ENCODE peak calls at places on chromosomes 16 and 17, in seven cellular contexts. One of them, this sample, is unnamed.

GRCh38 chr17:40218740-40219072 is 398 bp upstream of the WIPF2 start:
- DNase-seq in sigmoid colon: peak; percentile 89
- DNase-seq in uterus: peak; percentile 63
- DNase-seq in glutamatergic neuron: peak; percentile 54
- DNase-seq in Calu3: peak; percentile 91
- DNase-seq in cardiac fibroblast: peak; percentile 88
- DNase-seq in endothelial cell: peak; percentile 66
- DNase-seq in this sample: peak; percentile 67

GRCh38 chr16:49544828-49545227 is 171.2 kb downstream of the C16orf78 start:
- DNase-seq in Calu3: no peak
- DNase-seq in sigmoid colon: no peak
- DNase-seq in endothelial cell: no peak
- DNase-seq in uterus: no peak
- DNase-seq in glutamatergic neuron: no peak
- DNase-seq in cardiac fibroblast: no peak
- DNase-seq in this sample: no peak

GRCh38 chr17:45171338-45172231 is 9.9 kb downstream of the HEXIM2 start:
- DNase-seq in endothelial cell: no peak
- DNase-seq in cardiac fibroblast: no peak
- DNase-seq in glutamatergic neuron: peak; percentile 29
- DNase-seq in Calu3: peak; percentile 89
- DNase-seq in uterus: peak; percentile 39
- DNase-seq in sigmoid colon: peak; percentile 80
- DNase-seq in this sample: peak; percentile 92

GRCh38 chr16:73206306-73206705 is 158.4 kb upstream of the ZFHX3 start:
- DNase-seq in uterus: no peak
- DNase-seq in Calu3: no peak
- DNase-seq in sigmoid colon: no peak
- DNase-seq in cardiac fibroblast: no peak
- DNase-seq in endothelial cell: no peak
- DNase-seq in glutamatergic neuron: no peak
- DNase-seq in this sample: no peak

GRCh38 chr17:82531431-82531881 is 11.9 kb downstream of the FOXK2 start:
- DNase-seq in glutamatergic neuron: no peak
- DNase-seq in Calu3: no peak
- DNase-seq in uterus: no peak
- DNase-seq in sigmoid colon: no peak
- DNase-seq in endothelial cell: no peak
- DNase-seq in cardiac fibroblast: peak; percentile 82
- DNase-seq in this sample: peak; percentile 51

GRCh38 chr16:9658586-9658985 is 523.6 kb downstream of the GRIN2A start:
- DNase-seq in glutamatergic neuron: no peak
- DNase-seq in cardiac fibroblast: no peak
- DNase-seq in uterus: no peak
- DNase-seq in sigmoid colon: no peak
- DNase-seq in Calu3: no peak
- DNase-seq in endothelial cell: no peak
- DNase-seq in this sample: no peak

GRCh38 chr17:48791128-48792032 is 25.6 kb downstream of the TTLL6 start:
- DNase-seq in glutamatergic neuron: peak; percentile 70
- DNase-seq in sigmoid colon: peak; percentile 86
- DNase-seq in Calu3: peak; percentile 95
- DNase-seq in cardiac fibroblast: peak; percentile 87
- DNase-seq in uterus: peak; percentile 65
- DNase-seq in endothelial cell: peak; percentile 80
- DNase-seq in this sample: peak; percentile 86

GRCh38 chr17:58643147-58643546 is 48.7 kb downstream of the TEX14 start:
- DNase-seq in glutamatergic neuron: no peak
- DNase-seq in sigmoid colon: no peak
- DNase-seq in cardiac fibroblast: peak; percentile 78
- DNase-seq in endothelial cell: no peak
- DNase-seq in uterus: no peak
- DNase-seq in Calu3: no peak
- DNase-seq in this sample: no peak

DNA sequence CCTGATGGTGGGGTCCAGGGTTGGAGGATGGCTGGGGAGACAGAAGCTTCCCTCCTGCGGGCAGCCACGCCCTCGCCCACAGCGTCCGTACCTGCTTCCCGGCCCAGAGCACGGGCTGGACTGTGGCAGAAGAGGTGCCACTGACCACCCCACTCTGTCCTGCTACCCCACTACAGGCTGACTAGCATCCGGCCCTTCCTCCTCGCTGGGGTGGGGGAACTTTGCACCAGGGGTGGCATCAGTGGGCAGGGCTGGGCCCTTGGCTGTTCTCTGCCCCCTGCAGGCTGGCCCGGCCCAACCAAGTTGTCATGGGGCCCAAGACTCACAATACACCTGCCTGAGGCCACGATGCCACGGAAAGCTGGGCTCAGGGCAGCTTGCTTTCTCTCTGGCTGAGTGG is 73.0 kb downstream of the KLHDC4 start:
- DNase-seq in sigmoid colon: no peak
- DNase-seq in Calu3: peak; percentile 24
- DNase-seq in glutamatergic neuron: no peak
- DNase-seq in cardiac fibroblast: no peak
- DNase-seq in uterus: no peak
- DNase-seq in endothelial cell: no peak
- DNase-seq in this sample: no peak
- TF ChIP-seq CTCF in sigmoid colon: no peak
- TF ChIP-seq CTCF in Calu3: no peak
- TF ChIP-seq CTCF in glutamatergic neuron: no peak
- TF ChIP-seq CTCF in cardiac fibroblast: no peak
- TF ChIP-seq CTCF in uterus: no peak
- TF ChIP-seq CTCF in endothelial cell: no peak
- TF ChIP-seq CTCF in this sample: no peak

DNA sequence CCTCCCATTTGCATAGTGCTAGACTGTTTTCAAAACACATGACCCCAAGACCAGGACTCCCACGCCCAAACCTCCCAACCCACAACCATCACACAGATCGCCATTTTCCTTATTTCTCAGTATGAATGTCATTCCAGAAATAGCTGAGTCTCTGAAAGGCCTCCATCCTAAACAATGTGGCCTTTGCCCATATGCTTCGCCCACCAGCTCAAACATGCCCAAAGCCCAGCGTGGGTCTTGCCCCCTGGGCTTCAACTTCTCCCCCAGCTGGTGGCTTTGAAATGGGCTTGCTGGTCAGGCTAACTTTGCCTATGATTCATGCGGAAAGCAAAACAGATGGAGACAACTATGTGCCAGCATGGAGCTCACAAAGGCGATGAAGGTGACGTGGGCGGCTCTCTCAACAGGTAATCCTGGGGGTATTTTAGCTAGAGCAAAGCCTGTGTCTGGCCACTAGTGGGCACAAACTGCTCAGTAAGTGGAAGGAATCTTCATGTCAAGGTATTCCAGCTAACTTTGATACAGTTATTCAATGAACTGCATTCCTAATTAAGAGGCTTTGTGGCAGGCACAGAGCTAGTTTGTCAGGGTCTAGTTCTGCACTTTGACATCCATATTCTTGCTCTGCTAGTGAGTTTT is 17.1 kb downstream of the PMP22 start:
- DNase-seq in sigmoid colon: no peak
- DNase-seq in glutamatergic neuron: no peak
- DNase-seq in uterus: no peak
- DNase-seq in cardiac fibroblast: no peak
- DNase-seq in endothelial cell: no peak
- DNase-seq in Calu3: no peak
- DNase-seq in this sample: peak; percentile 35
- TF ChIP-seq CTCF in sigmoid colon: no peak
- TF ChIP-seq CTCF in glutamatergic neuron: peak; percentile 18
- TF ChIP-seq CTCF in uterus: no peak
- TF ChIP-seq CTCF in cardiac fibroblast: peak; percentile 38
- TF ChIP-seq CTCF in endothelial cell: peak; percentile 30
- TF ChIP-seq CTCF in Calu3: no peak
- TF ChIP-seq CTCF in this sample: peak; percentile 38

GRCh38 chr16:87702325-87702811 is 63.4 kb downstream of the KLHDC4 start:
- DNase-seq in cardiac fibroblast: peak; percentile 52
- DNase-seq in glutamatergic neuron: peak; percentile 80
- DNase-seq in Calu3: no peak
- DNase-seq in uterus: no peak
- DNase-seq in endothelial cell: peak; percentile 73
- DNase-seq in sigmoid colon: no peak
- DNase-seq in this sample: no peak
- TF ChIP-seq CTCF in cardiac fibroblast: peak; percentile 73
- TF ChIP-seq CTCF in glutamatergic neuron: peak; percentile 67
- TF ChIP-seq CTCF in Calu3: peak; percentile 51
- TF ChIP-seq CTCF in uterus: peak; percentile 22
- TF ChIP-seq CTCF in endothelial cell: peak; percentile 43
- TF ChIP-seq CTCF in sigmoid colon: no peak
- TF ChIP-seq CTCF in this sample: peak; percentile 9

GRCh38 chr17:76683921-76684745 is 26.6 kb downstream of the MXRA7 start:
- DNase-seq in endothelial cell: no peak
- DNase-seq in glutamatergic neuron: no peak
- DNase-seq in Calu3: no peak
- DNase-seq in sigmoid colon: no peak
- DNase-seq in uterus: no peak
- DNase-seq in cardiac fibroblast: no peak
- DNase-seq in this sample: no peak

GRCh38 chr17:76681222-76682137 is 29.3 kb downstream of the MXRA7 start:
- DNase-seq in endothelial cell: peak; percentile 86
- DNase-seq in Calu3: peak; percentile 85
- DNase-seq in uterus: peak; percentile 76
- DNase-seq in sigmoid colon: peak; percentile 85
- DNase-seq in cardiac fibroblast: peak; percentile 75
- DNase-seq in glutamatergic neuron: peak; percentile 87
- DNase-seq in this sample: peak; percentile 69

GRCh38 chr17:76682306-76682705 is 28.5 kb downstream of the MXRA7 start:
- DNase-seq in sigmoid colon: peak; percentile 75
- DNase-seq in cardiac fibroblast: peak; percentile 58
- DNase-seq in Calu3: no peak
- DNase-seq in uterus: peak; percentile 75
- DNase-seq in endothelial cell: no peak
- DNase-seq in glutamatergic neuron: no peak
- DNase-seq in this sample: no peak

GRCh38 chr17:76684756-76685155 is 26.0 kb downstream of the MXRA7 start:
- DNase-seq in sigmoid colon: no peak
- DNase-seq in cardiac fibroblast: no peak
- DNase-seq in Calu3: no peak
- DNase-seq in glutamatergic neuron: no peak
- DNase-seq in endothelial cell: no peak
- DNase-seq in uterus: no peak
- DNase-seq in this sample: no peak

DNA sequence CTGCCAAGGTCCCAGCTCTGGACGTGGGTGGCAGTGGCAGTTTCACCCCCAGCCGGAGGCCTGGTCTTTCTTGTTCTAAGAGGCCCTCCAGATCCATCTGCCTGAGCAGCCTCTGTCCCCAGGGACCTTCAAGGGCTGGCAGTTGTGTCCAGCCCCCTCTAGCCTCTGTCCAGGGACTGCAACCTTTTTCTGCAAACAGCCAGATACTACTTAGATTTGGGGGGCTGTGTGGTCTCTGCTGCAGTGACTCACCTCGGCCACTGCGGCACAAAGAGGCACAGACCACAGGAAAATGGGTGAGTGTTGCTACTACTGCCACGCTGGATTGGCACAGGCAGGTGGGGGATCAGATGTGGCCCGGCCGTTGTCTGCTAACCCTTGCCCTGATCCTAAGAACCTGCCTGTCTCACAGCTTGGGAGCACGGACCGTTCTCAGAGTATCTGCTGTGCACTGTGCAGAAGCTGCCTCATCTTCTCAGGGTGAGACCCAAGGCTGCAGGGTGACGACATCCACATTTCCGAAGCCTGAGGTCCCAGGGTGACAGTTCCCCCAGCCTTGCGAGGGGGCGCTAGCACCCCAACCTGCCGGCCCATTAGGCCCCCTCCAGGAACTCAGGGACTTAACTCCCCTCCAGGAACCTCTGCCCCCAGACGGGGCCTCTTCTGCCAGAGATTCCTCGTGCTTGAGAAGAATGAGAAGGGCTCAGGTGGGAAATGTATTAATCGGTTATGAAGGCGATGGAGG is 27.6 kb downstream of the MXRA7 start:
- DNase-seq in sigmoid colon: no peak
- DNase-seq in endothelial cell: no peak
- DNase-seq in uterus: no peak
- DNase-seq in glutamatergic neuron: peak; percentile 59
- DNase-seq in cardiac fibroblast: no peak
- DNase-seq in Calu3: no peak
- DNase-seq in this sample: no peak
- TF ChIP-seq CTCF in sigmoid colon: no peak
- TF ChIP-seq CTCF in endothelial cell: peak; percentile 24
- TF ChIP-seq CTCF in uterus: no peak
- TF ChIP-seq CTCF in glutamatergic neuron: peak; percentile 36
- TF ChIP-seq CTCF in cardiac fibroblast: peak; percentile 11
- TF ChIP-seq CTCF in Calu3: no peak
- TF ChIP-seq CTCF in this sample: peak; percentile 7

GRCh38 chr16:52552643-52553042 is 5.7 kb upstream of the TOX3 start:
- DNase-seq in uterus: no peak
- DNase-seq in Calu3: no peak
- DNase-seq in cardiac fibroblast: no peak
- DNase-seq in endothelial cell: no peak
- DNase-seq in glutamatergic neuron: no peak
- DNase-seq in sigmoid colon: no peak
- DNase-seq in this sample: peak; percentile 34

GRCh38 chr16:52553322-52553721 is 6.4 kb upstream of the TOX3 start:
- DNase-seq in endothelial cell: no peak
- DNase-seq in sigmoid colon: no peak
- DNase-seq in Calu3: no peak
- DNase-seq in cardiac fibroblast: no peak
- DNase-seq in uterus: no peak
- DNase-seq in glutamatergic neuron: no peak
- DNase-seq in this sample: no peak

GRCh38 chr16:52555572-52555971 is 8.6 kb upstream of the TOX3 start:
- DNase-seq in cardiac fibroblast: no peak
- DNase-seq in glutamatergic neuron: no peak
- DNase-seq in Calu3: no peak
- DNase-seq in sigmoid colon: no peak
- DNase-seq in uterus: no peak
- DNase-seq in endothelial cell: no peak
- DNase-seq in this sample: no peak

GRCh38 chr16:52556083-52556482 is 9.1 kb upstream of the TOX3 start:
- DNase-seq in Calu3: no peak
- DNase-seq in endothelial cell: no peak
- DNase-seq in glutamatergic neuron: no peak
- DNase-seq in uterus: no peak
- DNase-seq in sigmoid colon: no peak
- DNase-seq in cardiac fibroblast: no peak
- DNase-seq in this sample: no peak

GRCh38 chr16:52554334-52554733 is 7.4 kb upstream of the TOX3 start:
- DNase-seq in endothelial cell: no peak
- DNase-seq in sigmoid colon: no peak
- DNase-seq in glutamatergic neuron: no peak
- DNase-seq in Calu3: no peak
- DNase-seq in cardiac fibroblast: no peak
- DNase-seq in uterus: no peak
- DNase-seq in this sample: no peak
- TF ChIP-seq CTCF in endothelial cell: no peak
- TF ChIP-seq CTCF in sigmoid colon: no peak
- TF ChIP-seq CTCF in glutamatergic neuron: no peak
- TF ChIP-seq CTCF in Calu3: no peak
- TF ChIP-seq CTCF in cardiac fibroblast: no peak
- TF ChIP-seq CTCF in uterus: no peak
- TF ChIP-seq CTCF in this sample: no peak

GRCh38 chr17:18183334-18184142 is at the start of gene ALKBH5:
- DNase-seq in uterus: peak; percentile 97
- DNase-seq in cardiac fibroblast: peak; percentile 100
- DNase-seq in sigmoid colon: peak; percentile 99
- DNase-seq in Calu3: peak; percentile 92
- DNase-seq in endothelial cell: peak; percentile 97
- DNase-seq in glutamatergic neuron: peak; percentile 94
- DNase-seq in this sample: peak; percentile 99
- TF ChIP-seq CTCF in uterus: peak; percentile 28
- TF ChIP-seq CTCF in cardiac fibroblast: peak; percentile 30
- TF ChIP-seq CTCF in sigmoid colon: no peak
- TF ChIP-seq CTCF in Calu3: no peak
- TF ChIP-seq CTCF in endothelial cell: peak; percentile 58
- TF ChIP-seq CTCF in glutamatergic neuron: peak; percentile 45
- TF ChIP-seq CTCF in this sample: peak; percentile 21